ENCODE peak calls at places on chromosomes 4 and X, in six cellular contexts. J is pancreas, V is astrocyte of the spinal cord, C is AG09309, P is osteoblast, D is heart right ventricle. M is an unnamed sample.

GRCh38 chr4:112515278-112516075 is 503 bp downstream of the NEUROG2 start:
- DNase-seq in V (no peak), J (no peak), D (peak), C (no peak), P (peak), M (no peak)

GRCh38 chr4:7322166-7322991 is 112.4 kb downstream of the PSAPL1 start:
- DNase-seq in J (no peak), D (no peak), P (peak), C (no peak), V (no peak), M (peak)

GRCh38 chr4:7757501-7758443 is 181.9 kb downstream of the AFAP1 start:
- DNase-seq in V (no peak), C (no peak), P (no peak), J (no peak), D (peak), M (no peak)

GRCh38 chr4:79241846-79242245 is 84.0 kb downstream of the NAA11 start:
- DNase-seq in V (peak), J (no peak), D (no peak), C (no peak), P (no peak), M (peak)

GRCh38 chr4:186144180-186144579 is 39.7 kb downstream of the FAM149A start:
- DNase-seq in J (peak), V (peak), C (no peak), P (peak), D (no peak), M (peak)

GRCh38 chr4:80202784-80203553 is 5.7 kb downstream of the PRDM8 start:
- DNase-seq in V (no peak), C (no peak), J (peak), P (peak), D (peak), M (no peak)

GRCh38 chrX:17380221-17380620 is 5.2 kb downstream of the NHS start:
- DNase-seq in P (no peak), J (no peak), V (no peak), D (no peak), C (no peak), M (no peak)

GRCh38 chrX:154979671-154980070 is 42.9 kb downstream of the F8 start:
- DNase-seq in D (no peak), V (no peak), J (no peak), C (no peak), P (no peak), M (no peak)

GRCh38 chr4:112633477-112634235 is 3.1 kb downstream of the ZGRF1 start:
- DNase-seq in V (peak), D (no peak), P (peak), C (no peak), J (no peak), M (peak)

GRCh38 chrX:9465380-9466114 is 689 bp downstream of the TBL1X start:
- DNase-seq in P (peak), D (peak), V (no peak), J (no peak), C (no peak), M (peak)

GRCh38 chrX:20432048-20432447 is 165.3 kb upstream of the RPS6KA3 start:
- DNase-seq in D (no peak), V (peak), P (no peak), J (no peak), C (no peak), M (peak)

GRCh38 chr4:15469402-15470148 is at the start of gene CC2D2A:
- DNase-seq in C (no peak), J (peak), P (peak), V (peak), D (no peak), M (peak)

GRCh38 chr4:143082698-143083097 is 102.0 kb upstream of the USP38 start:
- DNase-seq in C (no peak), V (no peak), P (no peak), D (no peak), J (no peak), M (no peak)

GRCh38 chr4:126046081-126046614 is 731.4 kb downstream of the FAT4 start:
- DNase-seq in V (peak), D (no peak), J (no peak), P (no peak), C (no peak), M (no peak)

GRCh38 chr4:6769984-6770420 is 12.5 kb upstream of the KIAA0232 start:
- DNase-seq in D (no peak), V (no peak), J (no peak), C (no peak), P (no peak), M (no peak)

GRCh38 chrX:73859622-73860021 is 296.6 kb downstream of the CHIC1 start:
- DNase-seq in C (no peak), P (no peak), V (no peak), D (no peak), J (no peak), M (no peak)

GRCh38 chr4:76179398-76180318 is 31.5 kb upstream of the NUP54 start:
- DNase-seq in D (peak), J (peak), P (peak), V (peak), C (peak), M (peak)

GRCh38 chr4:106312377-106312776 is 3.6 kb downstream of the TBCK start:
- DNase-seq in D (no peak), J (no peak), P (no peak), C (peak), V (peak), M (peak)

GRCh38 chr4:66974665-66975064 is 570.6 kb downstream of the CENPC start:
- DNase-seq in D (no peak), J (no peak), V (no peak), C (no peak), P (no peak), M (no peak)

GRCh38 chr4:10296730-10297129 is 160.5 kb downstream of the ZNF518B start:
- DNase-seq in V (no peak), J (no peak), C (no peak), P (no peak), D (no peak), M (no peak)

GRCh38 chr4:178027796-178028195 is 585.6 kb upstream of the AGA start:
- DNase-seq in C (no peak), P (no peak), D (no peak), J (no peak), V (no peak), M (no peak)

GRCh38 chrX:136202889-136203288 is 48.3 kb downstream of the MAP7D3 start:
- DNase-seq in V (no peak), D (no peak), J (no peak), P (no peak), C (peak), M (peak)

GRCh38 chr4:132593717-132594400 is 555.2 kb upstream of the PCDH10 start:
- DNase-seq in J (no peak), V (peak), C (no peak), P (no peak), D (no peak), M (peak)

GRCh38 chr4:41360911-41361830 is 104.4 kb downstream of the UCHL1 start:
- DNase-seq in D (peak), P (peak), V (peak), C (no peak), J (peak), M (peak)
- TF ChIP-seq CTCF in D (no peak), P (no peak), V (no peak), C (no peak), J (no peak), M (no peak)

DNA sequence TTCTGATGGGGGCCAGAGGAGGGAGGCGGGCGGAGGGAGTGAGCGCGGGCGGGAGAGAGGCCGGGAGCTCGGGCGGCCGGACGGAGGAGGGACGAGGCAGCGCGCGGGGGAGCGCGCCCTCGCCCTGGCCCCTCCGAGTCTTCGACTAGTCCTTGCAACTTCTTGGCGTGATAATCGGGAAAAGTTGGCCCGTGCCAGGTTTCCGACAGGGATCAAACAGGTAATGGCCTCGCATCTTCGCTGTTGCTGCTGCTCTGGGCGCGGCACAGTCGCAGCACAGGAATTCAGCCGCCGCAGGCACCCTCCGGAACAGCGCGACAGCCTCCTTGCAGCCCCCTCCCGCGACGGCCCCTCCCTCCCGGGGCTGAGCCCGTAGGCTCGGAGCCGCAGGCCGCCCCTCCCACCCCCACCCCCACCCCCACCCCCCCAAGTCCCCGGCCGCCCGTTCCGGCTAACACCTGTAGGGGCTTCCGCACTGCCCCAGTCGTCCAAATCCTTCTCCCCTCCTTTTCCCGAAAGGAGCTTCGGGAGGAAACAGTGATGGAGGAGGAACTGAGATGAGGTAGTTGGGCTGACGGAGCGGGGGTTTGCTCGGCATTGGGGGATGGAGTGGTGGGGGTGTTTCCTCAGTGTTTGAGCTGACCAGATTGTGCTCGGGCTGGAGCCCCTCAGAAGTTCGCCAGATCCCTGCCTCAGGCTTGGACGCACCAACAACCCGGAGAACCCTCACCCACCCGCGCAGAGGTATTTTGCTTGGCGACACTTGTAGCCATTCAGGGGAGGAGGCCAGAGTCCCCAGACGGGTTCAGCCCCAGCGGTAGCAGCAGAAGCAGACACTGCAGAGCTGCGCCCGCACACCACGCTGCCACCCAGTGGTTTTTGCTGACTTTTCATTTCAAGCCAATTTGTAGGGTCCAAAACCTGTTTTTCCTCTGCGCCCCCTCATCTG is at the start of gene FGF13:
- DNase-seq in V (peak), C (no peak), D (peak), P (peak), J (peak), M (peak)
- H3K4me3 ChIP-seq in V (peak), C (no peak), D (peak), P (no peak), J (peak), M (no peak)

DNA sequence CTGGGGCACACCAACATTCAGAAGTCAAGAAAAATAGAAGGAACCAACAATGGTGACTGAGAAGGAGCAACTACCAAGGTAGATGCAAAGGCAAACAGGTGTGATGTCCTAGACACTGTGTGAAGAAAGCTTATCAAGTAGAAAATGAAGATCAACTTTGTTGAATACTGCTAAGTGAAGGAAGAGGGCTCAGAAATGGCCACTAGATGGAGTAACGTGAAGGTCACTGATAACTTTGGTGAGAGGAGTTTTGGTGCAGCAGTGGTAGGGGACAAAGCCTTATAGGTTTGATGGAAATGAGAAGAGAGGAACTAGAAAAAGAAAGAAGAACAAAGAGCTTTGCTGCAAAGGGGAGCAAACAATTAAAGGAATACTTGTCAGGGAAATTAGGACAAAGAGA is 23.5 kb downstream of the OTC start:
- DNase-seq in D (no peak), J (no peak), V (peak), C (no peak), P (no peak), M (peak)
- TF ChIP-seq CTCF in D (peak), J (no peak), V (peak), C (peak), P (peak), M (peak)

GRCh38 chr4:169869487-169869886 is 111.7 kb upstream of the HPF1 start:
- DNase-seq in P (no peak), J (no peak), D (no peak), C (no peak), V (peak), M (no peak)
- H3K4me3 ChIP-seq in P (no peak), J (no peak), D (no peak), C (no peak), V (no peak), M (no peak)

DNA sequence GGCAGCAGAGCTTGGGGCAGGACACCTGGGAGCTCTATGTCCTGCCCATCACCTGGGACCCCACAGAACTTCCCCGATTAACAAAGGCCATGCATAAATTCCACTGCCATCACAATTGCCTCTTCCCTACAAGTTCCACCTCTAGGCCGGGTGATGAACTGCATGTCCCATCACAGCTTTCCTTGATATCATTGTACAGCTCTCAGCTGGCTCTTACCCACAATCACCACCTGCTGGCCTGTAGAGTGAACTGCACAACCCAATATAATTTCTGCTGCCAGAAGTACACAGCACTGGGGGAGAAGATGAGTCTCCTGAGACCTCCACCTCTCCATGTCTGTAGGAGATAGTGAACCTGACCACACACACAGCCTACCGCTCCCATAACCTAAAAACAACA is 285.0 kb upstream of the AADAT start:
- DNase-seq in C (no peak), J (no peak), V (no peak), P (peak), D (no peak), M (no peak)
- TF ChIP-seq CTCF in C (peak), J (no peak), V (peak), P (peak), D (peak), M (peak)

M was measured in fibroblast of lung.